ENCODE peak calls at places on chromosome 1, in ten cellular contexts. W is ELR; I is NCI-H446 treated with DMSO at 0.1 percent for 48 hours; G is activated CD4-positive, alpha-beta T cell treated with anti-CD3 and anti-CD28 coated beads for 24 hours; F is left ventricle myocardium inferior; Q is mucosa of descending colon; X is left cardiac atrium; L is left colon; H is activated T-cell treated with anti-CD3 and anti-CD28 coated beads for 1 hour; Y is nucleus accumbens. K is an unnamed sample.

GRCh38 chr1:103529746-103530145 is 4.2 kb downstream of the RNPC3 start:
- DNase-seq in W (peak; percentile 71), I (no peak), G (peak; percentile 43), F (no peak), Q (no peak), X (no peak), L (no peak), H (no peak), Y (peak; percentile 11), K (no peak)

GRCh38 chr1:175171214-175171913 is 21.2 kb downstream of the KIAA0040 start:
- DNase-seq in W (no peak), I (no peak), G (no peak), F (no peak), Q (no peak), X (no peak), L (no peak), H (no peak), Y (no peak), K (no peak)

GRCh38 chr1:94690033-94690712 is 130.0 kb upstream of the SLC44A3 start:
- DNase-seq in W (no peak), I (no peak), G (no peak), F (no peak), Q (no peak), X (no peak), L (no peak), H (no peak), Y (no peak), K (no peak)

GRCh38 chr1:1832820-1833219 is 54.5 kb upstream of the NADK start:
- DNase-seq in W (peak; percentile 17), I (no peak), G (no peak), F (no peak), Q (no peak), X (no peak), L (no peak), H (no peak), Y (no peak), K (no peak)

GRCh38 chr1:64891440-64891815 is 74.9 kb downstream of the JAK1 start:
- DNase-seq in W (peak; percentile 13), I (no peak), G (no peak), F (no peak), Q (no peak), X (no peak), L (no peak), H (no peak), Y (no peak), K (no peak)

GRCh38 chr1:63710776-63711175 is 63.0 kb upstream of the ROR1 start:
- DNase-seq in W (no peak), I (no peak), G (no peak), F (no peak), Q (no peak), X (no peak), L (no peak), H (no peak), Y (no peak), K (no peak)

GRCh38 chr1:145784409-145784808 is 39.5 kb downstream of the RNF115 start:
- DNase-seq in W (no peak), I (no peak), G (no peak), F (no peak), Q (no peak), X (no peak), L (no peak), H (no peak), Y (no peak), K (no peak)

GRCh38 chr1:227885135-227885647 is 62.5 kb downstream of the WNT9A start:
- DNase-seq in W (no peak), I (no peak), G (no peak), F (no peak), Q (no peak), X (no peak), L (peak; percentile 23), H (peak; percentile 23), Y (no peak), K (no peak)

GRCh38 chr1:183968386-183968785 is 69.1 kb downstream of the COLGALT2 start:
- DNase-seq in W (no peak), I (no peak), G (no peak), F (no peak), Q (no peak), X (no peak), L (no peak), H (no peak), Y (no peak), K (peak; percentile 34)

GRCh38 chr1:96233422-96233821 is 488.2 kb upstream of the PTBP2 start:
- DNase-seq in W (peak; percentile 8), I (no peak), G (no peak), F (no peak), Q (no peak), X (no peak), L (no peak), H (no peak), Y (no peak), K (no peak)

GRCh38 chr1:183024352-183025337 is 1.4 kb downstream of the LAMC1 start:
- DNase-seq in W (peak; percentile 39), I (no peak), G (no peak), F (no peak), Q (no peak), X (no peak), L (no peak), H (no peak), Y (no peak), K (no peak)

GRCh38 chr1:235411489-235412486 is 44.6 kb downstream of the TBCE start:
- DNase-seq in W (peak; percentile 42), I (no peak), G (no peak), F (no peak), Q (peak; percentile 49), X (no peak), L (peak; percentile 51), H (no peak), Y (no peak), K (no peak)

GRCh38 chr1:39132505-39133339 is 71.8 kb upstream of the MACF1 start:
- DNase-seq in W (peak; percentile 78), I (peak; percentile 21), G (no peak), F (peak; percentile 74), Q (peak; percentile 75), X (peak; percentile 83), L (peak; percentile 79), H (no peak), Y (peak; percentile 38), K (no peak)

GRCh38 chr1:58824753-58825389 is 41.0 kb upstream of the JUN start:
- DNase-seq in W (no peak), I (no peak), G (no peak), F (peak; percentile 34), Q (peak; percentile 92), X (peak; percentile 45), L (peak; percentile 92), H (no peak), Y (no peak), K (no peak)

GRCh38 chr1:229557913-229558414 is 543 bp downstream of the ABCB10 start:
- DNase-seq in W (peak; percentile 48), I (no peak), G (peak; percentile 11), F (peak; percentile 46), Q (peak; percentile 49), X (peak; percentile 31), L (no peak), H (peak; percentile 19), Y (peak; percentile 47), K (peak; percentile 33)

GRCh38 chr1:77538956-77539509 is 143.4 kb downstream of the ZZZ3 start:
- DNase-seq in W (peak; percentile 94), I (peak; percentile 69), G (no peak), F (no peak), Q (no peak), X (no peak), L (no peak), H (no peak), Y (no peak), K (no peak)

GRCh38 chr1:74481607-74482006 is 30.8 kb downstream of the LRRC53 start:
- DNase-seq in W (no peak), I (no peak), G (no peak), F (no peak), Q (no peak), X (no peak), L (no peak), H (no peak), Y (no peak), K (no peak)

GRCh38 chr1:19086176-19086875 is 123.7 kb downstream of the UBR4 start:
- DNase-seq in W (no peak), I (no peak), G (no peak), F (peak; percentile 41), Q (no peak), X (no peak), L (no peak), H (no peak), Y (no peak), K (no peak)

GRCh38 chr1:17516303-17517214 is 22.9 kb upstream of the ARHGEF10L start:
- DNase-seq in W (no peak), I (no peak), G (no peak), F (no peak), Q (peak; percentile 83), X (no peak), L (peak; percentile 89), H (no peak), Y (no peak), K (no peak)

GRCh38 chr1:34645109-34645688 is 109.6 kb upstream of the GJB5 start:
- DNase-seq in W (no peak), I (no peak), G (no peak), F (no peak), Q (no peak), X (no peak), L (no peak), H (no peak), Y (peak; percentile 35), K (no peak)

GRCh38 chr1:178238722-178239510 is 145.0 kb downstream of the RASAL2 start:
- DNase-seq in W (peak; percentile 100), I (no peak), G (no peak), F (no peak), Q (no peak), X (no peak), L (no peak), H (no peak), Y (no peak), K (no peak)

GRCh38 chr1:40315795-40316594 is 1.1 kb downstream of the COL9A2 start:
- DNase-seq in W (peak; percentile 41), I (no peak), G (no peak), F (no peak), Q (peak; percentile 25), X (no peak), L (no peak), H (no peak), Y (peak; percentile 44), K (peak; percentile 72)

GRCh38 chr1:221708076-221708571 is 33.8 kb downstream of the DUSP10 start:
- DNase-seq in W (no peak), I (no peak), G (peak; percentile 19), F (no peak), Q (peak; percentile 38), X (no peak), L (no peak), H (no peak), Y (peak; percentile 20), K (peak; percentile 53)

GRCh38 chr1:56525463-56526155 is 53.8 kb downstream of the PLPP3 start:
- DNase-seq in W (peak; percentile 76), I (no peak), G (no peak), F (peak; percentile 17), Q (peak; percentile 31), X (no peak), L (peak; percentile 40), H (no peak), Y (no peak), K (no peak)

GRCh38 chr1:220775238-220775853 is 11.4 kb upstream of the MTARC1 start:
- DNase-seq in W (peak; percentile 46), I (no peak), G (peak; percentile 20), F (no peak), Q (peak; percentile 73), X (no peak), L (no peak), H (peak; percentile 19), Y (peak; percentile 55), K (peak; percentile 31)

GRCh38 chr1:76330993-76331603 is 256.6 kb downstream of the ST6GALNAC3 start:
- DNase-seq in W (peak; percentile 69), I (peak; percentile 66), G (peak; percentile 11), F (no peak), Q (peak; percentile 54), X (no peak), L (no peak), H (peak; percentile 4), Y (peak; percentile 56), K (peak; percentile 50)

K was measured in hippocampal formation.